ENCODE peak calls at places on chromosomes 13 and 19, in five cellular contexts. A is HCT116, C is GM23248, M is hepatocyte, Y is GM23338. Z is an unnamed sample.

GRCh38 chr19:35789978-35790944 is 14.9 kb downstream of the ARHGAP33 start:
- DNase-seq in M (no peak), C (no peak), A (no peak), Y (no peak), Z (no peak)

GRCh38 chr13:61110804-61111203 is 304.8 kb downstream of the PCDH20 start:
- DNase-seq in C (no peak), M (no peak), Y (no peak), A (no peak), Z (no peak)

GRCh38 chr19:20357921-20358320 is 190.9 kb downstream of the ZNF486 start:
- DNase-seq in M (no peak), Y (no peak), A (no peak), C (no peak), Z (no peak)

GRCh38 chr13:48505597-48506091 is 27.2 kb downstream of the RCBTB2 start:
- DNase-seq in A (no peak), Y (no peak), C (peak; percentile 19), M (no peak), Z (peak; percentile 88)

GRCh38 chr19:33394006-33394722 is 20.7 kb downstream of the CEBPG start:
- DNase-seq in Y (no peak), A (no peak), C (peak; percentile 95), M (no peak), Z (no peak)

GRCh38 chr19:19382118-19382517 is 23.4 kb upstream of the GATAD2A start:
- DNase-seq in C (no peak), Y (no peak), A (no peak), M (no peak), Z (no peak)

GRCh38 chr13:64186503-64186902 is 2770.9 kb upstream of the PCDH20 start:
- DNase-seq in A (no peak), Y (no peak), M (no peak), C (no peak), Z (no peak)

GRCh38 chr19:46351241-46352041 is 4.6 kb downstream of the PPP5C start:
- DNase-seq in Y (peak; percentile 27), C (peak; percentile 85), M (no peak), A (no peak), Z (peak; percentile 60)

GRCh38 chr13:96119921-96120320 is 30.0 kb downstream of the HS6ST3 start:
- DNase-seq in A (no peak), C (no peak), M (no peak), Y (peak; percentile 14), Z (no peak)

GRCh38 chr13:52615817-52616216 is 26.4 kb upstream of the HNRNPA1L2 start:
- DNase-seq in M (no peak), C (no peak), A (no peak), Y (no peak), Z (peak; percentile 50)

GRCh38 chr13:99617474-99618255 is 116.4 kb downstream of the TM9SF2 start:
- DNase-seq in M (peak; percentile 86), C (peak; percentile 87), Y (peak; percentile 89), A (peak; percentile 18), Z (peak; percentile 17)

GRCh38 chr19:50478901-50479715 is 2.5 kb upstream of the GARIN5A start:
- DNase-seq in A (no peak), M (no peak), Y (peak; percentile 89), C (peak; percentile 57), Z (peak; percentile 23)

GRCh38 chr19:48965806-48966540 is 864 bp downstream of the FTL start:
- DNase-seq in Y (peak; percentile 93), M (peak; percentile 88), C (peak; percentile 92), A (peak; percentile 73), Z (peak; percentile 93)

GRCh38 chr19:8045872-8046568 is 6.5 kb upstream of the CCL25 start:
- DNase-seq in Y (no peak), C (no peak), M (no peak), A (no peak), Z (no peak)

GRCh38 chr13:23656637-23657036 is 86.4 kb downstream of the TNFRSF19 start:
- DNase-seq in M (no peak), A (no peak), Y (no peak), C (peak; percentile 69), Z (no peak)

GRCh38 chr13:112481458-112481857 is 105.3 kb downstream of the SPACA7 start:
- DNase-seq in Y (no peak), C (no peak), A (no peak), M (no peak), Z (no peak)

GRCh38 chr19:34430738-34431625 is 2.8 kb downstream of the UBA2 start:
- DNase-seq in A (peak; percentile 35), M (peak; percentile 65), C (peak; percentile 73), Y (peak; percentile 83), Z (peak; percentile 80)

GRCh38 chr13:110232756-110233155 is 74.2 kb downstream of the COL4A1 start:
- DNase-seq in A (no peak), Y (no peak), M (no peak), C (peak; percentile 77), Z (no peak)

GRCh38 chr13:26061947-26062346 is 10.1 kb upstream of the SHISA2 start:
- DNase-seq in C (peak; percentile 88), M (peak; percentile 16), A (no peak), Y (no peak), Z (no peak)

DNA sequence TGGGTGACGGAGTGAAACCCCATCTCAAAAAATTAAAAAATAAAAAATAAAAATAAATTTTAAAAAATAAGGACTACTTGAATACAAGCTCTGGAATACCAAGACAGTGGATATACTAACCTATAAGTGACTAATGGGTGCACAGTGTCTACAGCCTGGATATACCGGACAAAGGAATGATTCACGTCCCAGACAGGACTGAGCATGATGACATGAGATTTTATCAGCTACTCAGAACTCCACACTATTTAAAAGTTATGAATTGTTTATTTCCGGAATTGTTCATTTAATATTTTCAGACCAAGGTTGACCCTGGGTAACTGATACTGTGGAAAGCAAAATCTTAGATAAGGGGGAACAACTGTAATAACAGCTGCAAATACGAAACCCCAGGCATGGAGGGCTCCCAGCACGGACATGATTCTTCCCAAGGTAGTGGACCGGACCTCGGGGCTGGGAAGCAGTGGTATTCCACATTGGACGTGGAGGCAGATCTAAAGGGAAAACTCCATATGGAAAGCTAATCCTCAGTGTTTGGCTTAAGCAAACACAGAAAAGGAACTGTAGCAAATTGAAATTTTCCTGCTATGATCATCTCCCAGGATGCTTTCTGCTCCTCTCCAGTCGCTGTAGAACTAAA is 102.6 kb upstream of the TSHZ3 start:
- DNase-seq in M (no peak), C (peak; percentile 47), Y (no peak), A (no peak), Z (no peak)
- TF ChIP-seq EZH2phosphoT487 in M (no peak), C (no peak), Y (no peak), A (no peak), Z (no peak)

DNA sequence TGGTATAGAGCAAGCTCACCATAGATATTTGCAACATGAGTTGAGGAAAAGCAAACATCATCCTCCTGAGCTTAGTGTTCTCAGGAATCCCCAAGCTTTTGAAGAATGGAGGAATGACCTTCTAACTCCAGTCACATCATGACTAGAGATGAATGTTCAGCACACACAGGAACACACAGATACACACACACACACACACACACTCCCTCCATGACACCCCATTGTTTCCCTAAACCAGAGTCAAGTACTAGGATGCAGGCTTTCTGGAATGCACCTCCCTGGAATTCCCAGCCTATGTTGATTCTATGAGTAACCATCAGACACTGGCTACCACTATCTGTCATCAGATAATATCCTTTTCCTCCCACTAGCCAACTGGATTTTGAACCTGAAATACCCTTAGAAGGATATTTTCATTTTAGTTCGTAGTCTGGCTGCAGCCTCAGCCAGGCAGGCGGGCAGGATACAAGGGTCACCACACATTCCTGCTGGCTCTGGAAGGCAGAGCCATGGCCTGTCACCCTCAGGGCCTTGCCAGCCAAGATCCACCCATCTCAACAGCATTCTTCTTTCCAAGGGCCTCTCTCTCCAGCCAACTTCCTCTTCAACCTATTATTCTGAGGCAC is 162.4 kb downstream of the FOXO1 start:
- DNase-seq in A (no peak), C (peak; percentile 81), Y (peak; percentile 37), M (peak; percentile 62), Z (no peak)
- TF ChIP-seq EZH2phosphoT487 in A (no peak), C (no peak), Y (no peak), M (no peak), Z (no peak)

DNA sequence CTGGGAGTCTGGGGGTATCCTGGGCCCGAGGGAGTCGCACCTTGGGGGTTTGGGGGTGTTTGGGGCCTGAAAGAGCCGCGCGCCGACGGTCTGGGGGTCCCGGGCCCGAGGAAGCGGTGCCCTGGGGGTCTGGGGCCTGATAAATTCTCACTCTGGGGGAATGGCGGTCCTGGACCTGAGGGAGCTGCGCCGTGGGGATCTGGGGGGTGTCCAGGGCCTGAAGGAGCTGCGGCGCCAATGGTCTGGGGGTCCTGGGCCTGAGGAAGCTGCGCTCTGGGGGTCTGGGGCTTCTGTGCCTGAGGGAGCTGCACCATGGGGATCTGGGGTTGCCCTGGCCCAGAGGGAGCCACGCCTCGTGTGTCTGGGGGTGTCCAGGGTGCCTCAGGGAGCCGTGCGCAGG is 914 bp downstream of the HDGFL2 start:
- DNase-seq in Y (no peak), M (no peak), C (no peak), A (no peak), Z (no peak)
- TF ChIP-seq EZH2phosphoT487 in Y (no peak), M (no peak), C (no peak), A (no peak), Z (no peak)

DNA sequence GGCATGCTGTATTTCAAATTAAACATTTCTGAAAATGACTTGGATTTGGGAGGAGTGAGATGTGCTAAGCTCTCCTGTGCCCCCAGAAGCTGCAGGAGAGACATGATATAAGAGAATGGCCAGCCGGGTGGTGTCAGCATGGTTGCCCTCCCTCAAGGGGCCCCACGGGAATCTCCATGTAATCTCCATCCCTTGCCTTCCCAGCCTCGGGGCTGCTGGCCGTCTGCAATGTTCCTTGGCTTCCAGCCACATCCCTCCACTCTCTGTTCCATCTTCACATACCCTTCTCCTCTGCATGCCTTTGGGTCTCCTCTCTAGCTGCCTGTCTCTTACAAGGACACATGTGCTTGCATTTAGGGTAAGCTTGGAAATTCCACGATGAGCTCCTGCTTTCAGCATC is 172.0 kb downstream of the TSHZ3 start:
- DNase-seq in A (no peak), Y (no peak), M (peak; percentile 32), C (no peak), Z (no peak)
- TF ChIP-seq EZH2phosphoT487 in A (no peak), Y (no peak), M (no peak), C (no peak), Z (no peak)

DNA sequence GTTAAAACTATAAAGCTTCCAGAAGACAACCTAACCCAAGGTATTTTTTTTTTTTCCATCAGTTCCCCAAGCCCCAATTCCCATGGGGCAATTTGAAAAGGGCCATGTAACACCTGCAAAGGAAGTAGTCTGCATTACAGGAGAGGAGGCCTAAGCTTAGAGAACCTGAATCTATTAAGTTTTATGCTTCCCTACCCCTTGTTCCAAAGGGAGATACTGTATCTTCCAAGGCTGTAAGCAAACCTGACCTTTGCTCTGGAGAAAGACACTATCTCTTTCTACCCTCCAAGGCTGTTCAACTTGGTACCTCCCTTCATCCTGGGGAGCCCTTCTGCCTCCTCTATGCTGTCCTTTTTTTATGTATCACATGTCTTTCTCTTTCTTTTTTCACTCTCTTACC is 15.0 kb downstream of the KATNAL1 start:
- DNase-seq in Y (peak; percentile 66), M (peak; percentile 7), C (no peak), A (no peak), Z (peak; percentile 76)
- TF ChIP-seq EZH2phosphoT487 in Y (no peak), M (no peak), C (no peak), A (no peak), Z (no peak)

GRCh38 chr19:42402376-42403116 is 12.4 kb upstream of the CNFN start:
- DNase-seq in A (no peak), Y (no peak), C (no peak), M (no peak), Z (no peak)
- TF ChIP-seq EZH2phosphoT487 in A (no peak), Y (no peak), C (no peak), M (no peak), Z (no peak)

Z was measured in OCI-LY7.